ENCODE peak calls at places on chromosome 7, in nine cellular contexts. O is stimulated activated CD4-positive, alpha-beta T cell treated with anti-CD3 and anti-CD28 coated beads, Interleukin-1b, Interleukin-23, amount 100 ng/mL, for 48 hours; A is GM23248; Z is KG1; D is stimulated activated CD8-positive, alpha-beta memory T cell treated with anti-CD3 and anti-CD28 coated beads, Interleukin-15, amount 100 ng/mL, for 4 hours; N is Calu3; L is NCI-H146; V is NCI-H1105; Q is NCI-H2081. E is an unnamed sample.

GRCh38 chr7:78333530-78333929 is 535.0 kb downstream of the PHTF2 start:
- DNase-seq in O (no peak), A (no peak), Z (no peak), D (no peak), N (no peak), L (no peak), V (no peak), Q (no peak), E (no peak)

GRCh38 chr7:143390098-143390772 is 9.1 kb downstream of the ZYX start:
- DNase-seq in O (no peak), A (peak), Z (no peak), D (no peak), N (no peak), L (no peak), V (no peak), Q (no peak), E (no peak)

GRCh38 chr7:2873686-2874551 is 29.8 kb upstream of the GNA12 start:
- DNase-seq in O (peak), A (peak), Z (no peak), D (no peak), N (peak), L (no peak), V (no peak), Q (no peak), E (no peak)

GRCh38 chr7:92925876-92926696 is 89.7 kb upstream of the CDK6 start:
- DNase-seq in O (no peak), A (no peak), Z (no peak), D (no peak), N (no peak), L (peak), V (no peak), Q (no peak), E (no peak)

GRCh38 chr7:113217314-113217713 is 99.0 kb upstream of the SMIM30 start:
- DNase-seq in O (no peak), A (peak), Z (no peak), D (no peak), N (no peak), L (no peak), V (peak), Q (peak), E (no peak)

GRCh38 chr7:68400783-68401182 is 1197.5 kb upstream of the AUTS2 start:
- DNase-seq in O (no peak), A (no peak), Z (no peak), D (no peak), N (no peak), L (no peak), V (no peak), Q (no peak), E (no peak)

GRCh38 chr7:100612730-100613446 is 548 bp downstream of the MOSPD3 start:
- DNase-seq in O (no peak), A (peak), Z (no peak), D (no peak), N (no peak), L (no peak), V (no peak), Q (no peak), E (no peak)

GRCh38 chr7:105963038-105963667 is at the start of gene CDHR3:
- DNase-seq in O (no peak), A (no peak), Z (no peak), D (no peak), N (no peak), L (peak), V (no peak), Q (peak), E (no peak)

GRCh38 chr7:119900996-119901395 is 372.0 kb upstream of the KCND2 start:
- DNase-seq in O (no peak), A (no peak), Z (no peak), D (no peak), N (no peak), L (no peak), V (no peak), Q (no peak), E (no peak)

GRCh38 chr7:23514755-23515154 is 17.0 kb downstream of the TRA2A start:
- DNase-seq in O (no peak), A (no peak), Z (no peak), D (no peak), N (no peak), L (no peak), V (no peak), Q (no peak), E (no peak)

GRCh38 chr7:117248810-117249209 is 74.0 kb downstream of the WNT2 start:
- DNase-seq in O (no peak), A (peak), Z (no peak), D (no peak), N (no peak), L (peak), V (no peak), Q (no peak), E (no peak)

GRCh38 chr7:92177362-92177761 is 1.6 kb downstream of the LRRD1 start:
- DNase-seq in O (no peak), A (peak), Z (no peak), D (no peak), N (no peak), L (no peak), V (no peak), Q (no peak), E (no peak)

GRCh38 chr7:30973292-30973691 is 9.5 kb downstream of the GHRHR start:
- DNase-seq in O (no peak), A (no peak), Z (no peak), D (no peak), N (no peak), L (no peak), V (no peak), Q (no peak), E (no peak)

GRCh38 chr7:36881206-36881605 is 156.9 kb upstream of the AOAH start:
- DNase-seq in O (no peak), A (no peak), Z (no peak), D (no peak), N (no peak), L (no peak), V (no peak), Q (peak), E (no peak)

GRCh38 chr7:111392294-111392693 is 170.0 kb downstream of the IMMP2L start:
- DNase-seq in O (no peak), A (no peak), Z (no peak), D (no peak), N (no peak), L (no peak), V (no peak), Q (no peak), E (no peak)

GRCh38 chr7:39948375-39948774 is 1.7 kb upstream of the CDK13 start:
- DNase-seq in O (peak), A (peak), Z (no peak), D (no peak), N (peak), L (peak), V (no peak), Q (no peak), E (no peak)

GRCh38 chr7:3897430-3898385 is 596.7 kb downstream of the SDK1 start:
- DNase-seq in O (peak), A (peak), Z (no peak), D (no peak), N (peak), L (peak), V (peak), Q (peak), E (peak)